ENCODE peak calls at places on chromosome 9, in four cellular contexts. G, P, M and I are unnamed samples.

GRCh38 chr9:14356376-14356775 is 42.4 kb upstream of the NFIB start:
- DNase-seq in P (no peak), M (no peak), G (no peak), I (no peak)

GRCh38 chr9:69324549-69325401 is at the start of gene ENTREP1:
- DNase-seq in P (peak), M (peak), G (peak), I (peak)

GRCh38 chr9:27473135-27473534 is 51.0 kb upstream of the IFNK start:
- DNase-seq in P (no peak), M (no peak), G (peak), I (no peak)

GRCh38 chr9:89372230-89372816 is 54.0 kb downstream of the SECISBP2 start:
- DNase-seq in P (no peak), M (no peak), G (no peak), I (no peak)

GRCh38 chr9:120916573-120916972 is 10.0 kb downstream of the TRAF1 start:
- DNase-seq in M (peak), P (no peak), G (peak), I (peak)

GRCh38 chr9:17719053-17719452 is 140.2 kb downstream of the SH3GL2 start:
- DNase-seq in P (no peak), G (no peak), M (no peak), I (no peak)

GRCh38 chr9:93562157-93562556 is 14.2 kb upstream of the PHF2 start:
- DNase-seq in M (no peak), P (no peak), G (no peak), I (no peak)

GRCh38 chr9:130946778-130947617 is 8.0 kb upstream of the FIBCD1 start:
- DNase-seq in P (no peak), G (no peak), M (no peak), I (no peak)

GRCh38 chr9:131697097-131697496 is 42.8 kb downstream of the RAPGEF1 start:
- DNase-seq in G (no peak), M (no peak), P (no peak), I (no peak)

GRCh38 chr9:36868591-36869282 is 165.3 kb downstream of the PAX5 start:
- DNase-seq in P (no peak), M (no peak), G (no peak), I (no peak)

GRCh38 chr9:94782367-94783120 is 56.0 kb downstream of the AOPEP start:
- DNase-seq in P (no peak), M (no peak), G (peak), I (no peak)

GRCh38 chr9:3526903-3527652 is 1.3 kb upstream of the RFX3 start:
- DNase-seq in P (no peak), G (peak), M (no peak), I (no peak)

GRCh38 chr9:100637787-100638186 is 59.9 kb downstream of the CAVIN4 start:
- DNase-seq in G (no peak), P (no peak), M (no peak), I (no peak)

GRCh38 chr9:5493597-5494511 is 16.5 kb upstream of the PDCD1LG2 start:
- DNase-seq in G (peak), M (peak), P (no peak), I (peak)

GRCh38 chr9:81759680-81760215 is 70.4 kb upstream of the TLE1 start:
- DNase-seq in P (no peak), G (peak), M (peak), I (peak)